ENCODE peak calls at places on chromosomes 7 and 10, in eight cellular contexts. G, O, T, H, I, C, K and A are unnamed samples.

GRCh38 chr10:47306429-47307210 is 6.6 kb downstream of the GDF10 start:
- DNase-seq in G (no peak), O (no peak), T (no peak), H (no peak), I (no peak), C (no peak), K (no peak), A (no peak)

GRCh38 chr10:283916-284356 is 148.7 kb downstream of the ZMYND11 start:
- DNase-seq in G (peak), O (no peak), T (peak), H (no peak), I (no peak), C (no peak), K (peak), A (no peak)

GRCh38 chr7:131016230-131016629 is 282.2 kb upstream of the KLF14 start:
- DNase-seq in G (no peak), O (no peak), T (no peak), H (no peak), I (no peak), C (no peak), K (no peak), A (no peak)

GRCh38 chr10:123743441-123744225 is 77.5 kb downstream of the GPR26 start:
- DNase-seq in G (no peak), O (no peak), T (peak), H (no peak), I (no peak), C (no peak), K (no peak), A (no peak)

GRCh38 chr7:70052691-70053090 is 454.4 kb downstream of the AUTS2 start:
- DNase-seq in G (no peak), O (no peak), T (no peak), H (no peak), I (no peak), C (no peak), K (no peak), A (no peak)

GRCh38 chr10:28281726-28282325 is 21.0 kb downstream of the MPP7 start:
- DNase-seq in G (no peak), O (no peak), T (no peak), H (no peak), I (no peak), C (no peak), K (no peak), A (no peak)

GRCh38 chr10:116626815-116627214 is 6.1 kb downstream of the PNLIPRP2 start:
- DNase-seq in G (no peak), O (no peak), T (no peak), H (no peak), I (no peak), C (no peak), K (no peak), A (no peak)

GRCh38 chr10:132151951-132152505 is 34.7 kb upstream of the DPYSL4 start:
- DNase-seq in G (no peak), O (no peak), T (no peak), H (no peak), I (no peak), C (no peak), K (no peak), A (no peak)